ENCODE peak calls at places on chromosomes 11 and 22, in nine cellular contexts. One of them, this sample, is unnamed.

GRCh38 chr11:119531623-119532022 is 108.7 kb upstream of the THY1 start:
- DNase-seq in C1 segment of cervical spinal cord: no peak
- DNase-seq in AG04449: no peak
- DNase-seq in NCI-H774: no peak
- DNase-seq in HT1080: no peak
- DNase-seq in EL: no peak
- DNase-seq in GM23338: no peak
- DNase-seq in stimulated activated CD4-positive, alpha-beta T cell treated with anti-CD3 and anti-CD28 coated beads, TNF-alpha, amount 100 ng/mL, for 48 hours: no peak
- DNase-seq in naive thymus-derived CD8-positive, alpha-beta T cell: no peak
- DNase-seq in this sample: no peak

GRCh38 chr22:24101966-24102365 is 79.3 kb upstream of the SUSD2 start:
- DNase-seq in C1 segment of cervical spinal cord: no peak
- DNase-seq in AG04449: no peak
- DNase-seq in NCI-H774: no peak
- DNase-seq in HT1080: no peak
- DNase-seq in EL: no peak
- DNase-seq in GM23338: no peak
- DNase-seq in stimulated activated CD4-positive, alpha-beta T cell treated with anti-CD3 and anti-CD28 coated beads, TNF-alpha, amount 100 ng/mL, for 48 hours: no peak
- DNase-seq in naive thymus-derived CD8-positive, alpha-beta T cell: no peak
- DNase-seq in this sample: no peak

GRCh38 chr11:70883323-70883940 is 368.9 kb downstream of the SHANK2 start:
- DNase-seq in C1 segment of cervical spinal cord: no peak
- DNase-seq in AG04449: no peak
- DNase-seq in NCI-H774: no peak
- DNase-seq in HT1080: no peak
- DNase-seq in EL: no peak
- DNase-seq in GM23338: no peak
- DNase-seq in stimulated activated CD4-positive, alpha-beta T cell treated with anti-CD3 and anti-CD28 coated beads, TNF-alpha, amount 100 ng/mL, for 48 hours: no peak
- DNase-seq in naive thymus-derived CD8-positive, alpha-beta T cell: no peak
- DNase-seq in this sample: no peak

GRCh38 chr11:101456812-101457211 is 127.0 kb downstream of the TRPC6 start:
- DNase-seq in C1 segment of cervical spinal cord: no peak
- DNase-seq in AG04449: no peak
- DNase-seq in NCI-H774: peak; percentile 9
- DNase-seq in HT1080: peak; percentile 11
- DNase-seq in EL: peak; percentile 15
- DNase-seq in GM23338: no peak
- DNase-seq in stimulated activated CD4-positive, alpha-beta T cell treated with anti-CD3 and anti-CD28 coated beads, TNF-alpha, amount 100 ng/mL, for 48 hours: no peak
- DNase-seq in naive thymus-derived CD8-positive, alpha-beta T cell: no peak
- DNase-seq in this sample: no peak

GRCh38 chr11:20355221-20356219 is 8.0 kb upstream of the HTATIP2 start:
- DNase-seq in C1 segment of cervical spinal cord: no peak
- DNase-seq in AG04449: no peak
- DNase-seq in NCI-H774: no peak
- DNase-seq in HT1080: peak; percentile 54
- DNase-seq in EL: peak; percentile 47
- DNase-seq in GM23338: peak; percentile 64
- DNase-seq in stimulated activated CD4-positive, alpha-beta T cell treated with anti-CD3 and anti-CD28 coated beads, TNF-alpha, amount 100 ng/mL, for 48 hours: no peak
- DNase-seq in naive thymus-derived CD8-positive, alpha-beta T cell: peak; percentile 26
- DNase-seq in this sample: peak; percentile 69

GRCh38 chr11:77073328-77074001 is 6.7 kb downstream of the CAPN5 start:
- DNase-seq in C1 segment of cervical spinal cord: no peak
- DNase-seq in AG04449: peak; percentile 49
- DNase-seq in NCI-H774: no peak
- DNase-seq in HT1080: peak; percentile 90
- DNase-seq in EL: peak; percentile 96
- DNase-seq in GM23338: no peak
- DNase-seq in stimulated activated CD4-positive, alpha-beta T cell treated with anti-CD3 and anti-CD28 coated beads, TNF-alpha, amount 100 ng/mL, for 48 hours: no peak
- DNase-seq in naive thymus-derived CD8-positive, alpha-beta T cell: no peak
- DNase-seq in this sample: peak; percentile 96

GRCh38 chr11:123211981-123212380 is 16.9 kb upstream of the CLMP start:
- DNase-seq in C1 segment of cervical spinal cord: no peak
- DNase-seq in AG04449: no peak
- DNase-seq in NCI-H774: no peak
- DNase-seq in HT1080: peak; percentile 51
- DNase-seq in EL: peak; percentile 48
- DNase-seq in GM23338: peak; percentile 47
- DNase-seq in stimulated activated CD4-positive, alpha-beta T cell treated with anti-CD3 and anti-CD28 coated beads, TNF-alpha, amount 100 ng/mL, for 48 hours: no peak
- DNase-seq in naive thymus-derived CD8-positive, alpha-beta T cell: no peak
- DNase-seq in this sample: no peak

GRCh38 chr11:40306938-40307548 is 1152.4 kb downstream of the LRRC4C start:
- DNase-seq in C1 segment of cervical spinal cord: no peak
- DNase-seq in AG04449: no peak
- DNase-seq in NCI-H774: peak; percentile 22
- DNase-seq in HT1080: peak; percentile 59
- DNase-seq in EL: peak; percentile 55
- DNase-seq in GM23338: peak; percentile 74
- DNase-seq in stimulated activated CD4-positive, alpha-beta T cell treated with anti-CD3 and anti-CD28 coated beads, TNF-alpha, amount 100 ng/mL, for 48 hours: no peak
- DNase-seq in naive thymus-derived CD8-positive, alpha-beta T cell: no peak
- DNase-seq in this sample: peak; percentile 80

GRCh38 chr11:610146-610801 is 5.5 kb downstream of the IRF7 start:
- DNase-seq in C1 segment of cervical spinal cord: no peak
- DNase-seq in AG04449: no peak
- DNase-seq in NCI-H774: no peak
- DNase-seq in HT1080: no peak
- DNase-seq in EL: no peak
- DNase-seq in GM23338: no peak
- DNase-seq in stimulated activated CD4-positive, alpha-beta T cell treated with anti-CD3 and anti-CD28 coated beads, TNF-alpha, amount 100 ng/mL, for 48 hours: no peak
- DNase-seq in naive thymus-derived CD8-positive, alpha-beta T cell: no peak
- DNase-seq in this sample: no peak

GRCh38 chr11:43830928-43831440 is 49.6 kb upstream of the ALKBH3 start:
- DNase-seq in C1 segment of cervical spinal cord: no peak
- DNase-seq in AG04449: peak; percentile 99
- DNase-seq in NCI-H774: no peak
- DNase-seq in HT1080: peak; percentile 100
- DNase-seq in EL: peak; percentile 99
- DNase-seq in GM23338: no peak
- DNase-seq in stimulated activated CD4-positive, alpha-beta T cell treated with anti-CD3 and anti-CD28 coated beads, TNF-alpha, amount 100 ng/mL, for 48 hours: peak; percentile 54
- DNase-seq in naive thymus-derived CD8-positive, alpha-beta T cell: no peak
- DNase-seq in this sample: peak; percentile 96

GRCh38 chr11:33125611-33126010 is 35.7 kb downstream of the CSTF3 start:
- DNase-seq in C1 segment of cervical spinal cord: no peak
- DNase-seq in AG04449: no peak
- DNase-seq in NCI-H774: no peak
- DNase-seq in HT1080: no peak
- DNase-seq in EL: no peak
- DNase-seq in GM23338: peak; percentile 40
- DNase-seq in stimulated activated CD4-positive, alpha-beta T cell treated with anti-CD3 and anti-CD28 coated beads, TNF-alpha, amount 100 ng/mL, for 48 hours: no peak
- DNase-seq in naive thymus-derived CD8-positive, alpha-beta T cell: no peak
- DNase-seq in this sample: no peak

GRCh38 chr11:66619080-66619554 is 2.7 kb downstream of the RBM14 start:
- DNase-seq in C1 segment of cervical spinal cord: no peak
- DNase-seq in AG04449: no peak
- DNase-seq in NCI-H774: no peak
- DNase-seq in HT1080: peak; percentile 32
- DNase-seq in EL: peak; percentile 26
- DNase-seq in GM23338: no peak
- DNase-seq in stimulated activated CD4-positive, alpha-beta T cell treated with anti-CD3 and anti-CD28 coated beads, TNF-alpha, amount 100 ng/mL, for 48 hours: no peak
- DNase-seq in naive thymus-derived CD8-positive, alpha-beta T cell: peak; percentile 89
- DNase-seq in this sample: peak; percentile 31

GRCh38 chr11:76551400-76551799 is 106.6 kb downstream of the EMSY start:
- DNase-seq in C1 segment of cervical spinal cord: no peak
- DNase-seq in AG04449: no peak
- DNase-seq in NCI-H774: no peak
- DNase-seq in HT1080: no peak
- DNase-seq in EL: no peak
- DNase-seq in GM23338: no peak
- DNase-seq in stimulated activated CD4-positive, alpha-beta T cell treated with anti-CD3 and anti-CD28 coated beads, TNF-alpha, amount 100 ng/mL, for 48 hours: no peak
- DNase-seq in naive thymus-derived CD8-positive, alpha-beta T cell: no peak
- DNase-seq in this sample: no peak

GRCh38 chr11:76382209-76382608 is 1.1 kb downstream of the GVQW3 start:
- DNase-seq in C1 segment of cervical spinal cord: no peak
- DNase-seq in AG04449: no peak
- DNase-seq in NCI-H774: no peak
- DNase-seq in HT1080: no peak
- DNase-seq in EL: no peak
- DNase-seq in GM23338: peak; percentile 27
- DNase-seq in stimulated activated CD4-positive, alpha-beta T cell treated with anti-CD3 and anti-CD28 coated beads, TNF-alpha, amount 100 ng/mL, for 48 hours: no peak
- DNase-seq in naive thymus-derived CD8-positive, alpha-beta T cell: no peak
- DNase-seq in this sample: no peak

GRCh38 chr11:93969925-93970922 is 50.9 kb upstream of the HEPHL1 start:
- DNase-seq in C1 segment of cervical spinal cord: no peak
- DNase-seq in AG04449: no peak
- DNase-seq in NCI-H774: no peak
- DNase-seq in HT1080: no peak
- DNase-seq in EL: no peak
- DNase-seq in GM23338: peak; percentile 8
- DNase-seq in stimulated activated CD4-positive, alpha-beta T cell treated with anti-CD3 and anti-CD28 coated beads, TNF-alpha, amount 100 ng/mL, for 48 hours: no peak
- DNase-seq in naive thymus-derived CD8-positive, alpha-beta T cell: no peak
- DNase-seq in this sample: no peak

GRCh38 chr11:73869234-73869949 is 7.3 kb downstream of the COA4 start:
- DNase-seq in C1 segment of cervical spinal cord: no peak
- DNase-seq in AG04449: no peak
- DNase-seq in NCI-H774: no peak
- DNase-seq in HT1080: no peak
- DNase-seq in EL: peak; percentile 15
- DNase-seq in GM23338: no peak
- DNase-seq in stimulated activated CD4-positive, alpha-beta T cell treated with anti-CD3 and anti-CD28 coated beads, TNF-alpha, amount 100 ng/mL, for 48 hours: no peak
- DNase-seq in naive thymus-derived CD8-positive, alpha-beta T cell: no peak
- DNase-seq in this sample: no peak

GRCh38 chr11:73151371-73151870 is 9.3 kb upstream of the FCHSD2 start:
- DNase-seq in C1 segment of cervical spinal cord: no peak
- DNase-seq in AG04449: no peak
- DNase-seq in NCI-H774: no peak
- DNase-seq in HT1080: no peak
- DNase-seq in EL: no peak
- DNase-seq in GM23338: no peak
- DNase-seq in stimulated activated CD4-positive, alpha-beta T cell treated with anti-CD3 and anti-CD28 coated beads, TNF-alpha, amount 100 ng/mL, for 48 hours: no peak
- DNase-seq in naive thymus-derived CD8-positive, alpha-beta T cell: no peak
- DNase-seq in this sample: no peak

GRCh38 chr11:66549696-66550095 is 3.0 kb downstream of the ACTN3 start:
- DNase-seq in C1 segment of cervical spinal cord: no peak
- DNase-seq in AG04449: no peak
- DNase-seq in NCI-H774: no peak
- DNase-seq in HT1080: no peak
- DNase-seq in EL: no peak
- DNase-seq in GM23338: no peak
- DNase-seq in stimulated activated CD4-positive, alpha-beta T cell treated with anti-CD3 and anti-CD28 coated beads, TNF-alpha, amount 100 ng/mL, for 48 hours: no peak
- DNase-seq in naive thymus-derived CD8-positive, alpha-beta T cell: no peak
- DNase-seq in this sample: no peak